ENCODE peak calls at places on chromosomes 5 and 9, in nine cellular contexts. Q, H, P, T, G, L, I, X and F are unnamed samples.

GRCh38 chr9:110088099-110088498 is 119.9 kb downstream of the C9orf152 start:
- DNase-seq in I (no peak), H (no peak), L (peak), Q (no peak), T (no peak), X (no peak), G (no peak), P (no peak), F (no peak)

GRCh38 chr5:16615737-16616535 is 861 bp downstream of the RETREG1 start:
- DNase-seq in P (no peak), G (no peak), Q (no peak), H (no peak), X (no peak), I (no peak), L (no peak), T (no peak), F (no peak)

GRCh38 chr9:87212563-87213154 is 265.4 kb upstream of the GAS1 start:
- DNase-seq in I (peak), L (no peak), X (no peak), Q (no peak), H (no peak), G (no peak), P (peak), T (no peak), F (no peak)

GRCh38 chr5:58635416-58635815 is 52.5 kb downstream of the RAB3C start:
- DNase-seq in P (no peak), L (no peak), T (no peak), X (no peak), H (no peak), G (no peak), I (no peak), Q (no peak), F (no peak)

GRCh38 chr5:127358274-127358673 is 67.7 kb downstream of the MEGF10 start:
- DNase-seq in L (no peak), Q (no peak), T (no peak), P (no peak), I (peak), H (no peak), G (no peak), X (no peak), F (no peak)

GRCh38 chr5:111075520-111075919 is 4.0 kb downstream of the TSLP start:
- DNase-seq in L (no peak), G (no peak), P (no peak), H (no peak), I (peak), X (no peak), T (no peak), Q (no peak), F (no peak)

GRCh38 chr5:38434981-38435710 is 121.3 kb downstream of the LIFR start:
- DNase-seq in H (no peak), T (no peak), I (peak), G (no peak), L (no peak), P (no peak), Q (no peak), X (no peak), F (no peak)

GRCh38 chr5:140131967-140132409 is 6.3 kb downstream of the IGIP start:
- DNase-seq in X (no peak), L (peak), P (peak), T (peak), Q (no peak), I (peak), H (no peak), G (peak), F (no peak)

GRCh38 chr9:34689512-34689911 is 1.6 kb downstream of the CCL19 start:
- DNase-seq in H (no peak), T (no peak), G (no peak), I (no peak), P (no peak), Q (no peak), X (no peak), L (no peak), F (no peak)

GRCh38 chr9:123304340-123304691 is 35.9 kb upstream of the STRBP start:
- DNase-seq in P (no peak), I (no peak), H (no peak), Q (no peak), L (no peak), X (no peak), T (no peak), G (no peak), F (no peak)

GRCh38 chr5:2832394-2832793 is 80.9 kb upstream of the IRX2 start:
- DNase-seq in Q (no peak), I (no peak), P (no peak), X (no peak), G (no peak), L (no peak), H (no peak), T (no peak), F (no peak)

GRCh38 chr5:73902327-73903051 is 276.5 kb downstream of the ARHGEF28 start:
- DNase-seq in X (no peak), L (peak), Q (no peak), I (peak), G (no peak), H (no peak), T (no peak), P (peak), F (no peak)

GRCh38 chr9:74330487-74331214 is 166.5 kb upstream of the RORB start:
- DNase-seq in Q (no peak), I (no peak), G (no peak), L (no peak), P (no peak), T (no peak), H (no peak), X (no peak), F (no peak)

GRCh38 chr5:36066540-36067210 is at the start of gene UGT3A2:
- DNase-seq in G (no peak), L (no peak), I (no peak), P (no peak), Q (no peak), H (no peak), T (no peak), X (no peak), F (no peak)

GRCh38 chr5:167244583-167244982 is 1046.9 kb upstream of the WWC1 start:
- DNase-seq in X (no peak), Q (no peak), G (no peak), P (no peak), T (no peak), H (no peak), I (no peak), L (no peak), F (no peak)

GRCh38 chr5:43729846-43730478 is 127.0 kb downstream of the NNT start:
- DNase-seq in Q (no peak), H (no peak), G (no peak), L (peak), X (no peak), P (no peak), T (no peak), I (peak), F (no peak)

DNA sequence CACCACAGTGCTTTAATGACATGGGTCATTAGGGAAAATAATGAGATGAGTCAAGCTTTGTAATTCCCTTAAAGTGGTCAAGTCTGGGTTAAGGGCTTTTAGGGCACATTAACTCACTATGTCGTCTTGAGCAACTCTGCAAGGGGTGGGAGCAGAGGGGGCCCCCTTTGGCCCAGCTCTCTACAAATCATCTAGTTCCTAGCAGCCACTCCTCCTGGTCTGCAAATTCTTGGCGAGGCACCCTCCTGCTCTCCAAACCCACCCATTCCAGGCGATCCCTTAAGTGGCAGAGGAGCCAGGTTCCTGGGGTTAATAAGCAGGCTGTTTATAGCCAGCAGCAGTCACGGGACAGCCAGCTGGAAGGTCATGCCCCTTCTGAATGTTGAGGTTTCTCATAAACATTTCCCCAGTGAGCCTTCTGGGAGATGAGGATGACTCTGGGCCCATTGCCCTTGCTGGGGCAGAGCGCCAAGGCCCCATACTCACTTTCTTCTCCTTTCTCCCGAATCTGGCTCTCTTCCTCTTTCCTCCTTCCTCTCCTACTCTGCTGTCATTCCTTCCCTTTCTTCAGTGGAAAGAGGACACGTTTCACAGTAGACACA is 14.3 kb upstream of the GPX3 start:
- DNase-seq in P (peak), X (peak), L (no peak), I (no peak), Q (peak), H (peak), G (peak), T (peak), F (no peak)
- H3K27ac ChIP-seq in P (peak), X (peak), L (no peak), I (no peak), Q (peak), H (peak), G (peak), T (no peak), F (no peak)

DNA sequence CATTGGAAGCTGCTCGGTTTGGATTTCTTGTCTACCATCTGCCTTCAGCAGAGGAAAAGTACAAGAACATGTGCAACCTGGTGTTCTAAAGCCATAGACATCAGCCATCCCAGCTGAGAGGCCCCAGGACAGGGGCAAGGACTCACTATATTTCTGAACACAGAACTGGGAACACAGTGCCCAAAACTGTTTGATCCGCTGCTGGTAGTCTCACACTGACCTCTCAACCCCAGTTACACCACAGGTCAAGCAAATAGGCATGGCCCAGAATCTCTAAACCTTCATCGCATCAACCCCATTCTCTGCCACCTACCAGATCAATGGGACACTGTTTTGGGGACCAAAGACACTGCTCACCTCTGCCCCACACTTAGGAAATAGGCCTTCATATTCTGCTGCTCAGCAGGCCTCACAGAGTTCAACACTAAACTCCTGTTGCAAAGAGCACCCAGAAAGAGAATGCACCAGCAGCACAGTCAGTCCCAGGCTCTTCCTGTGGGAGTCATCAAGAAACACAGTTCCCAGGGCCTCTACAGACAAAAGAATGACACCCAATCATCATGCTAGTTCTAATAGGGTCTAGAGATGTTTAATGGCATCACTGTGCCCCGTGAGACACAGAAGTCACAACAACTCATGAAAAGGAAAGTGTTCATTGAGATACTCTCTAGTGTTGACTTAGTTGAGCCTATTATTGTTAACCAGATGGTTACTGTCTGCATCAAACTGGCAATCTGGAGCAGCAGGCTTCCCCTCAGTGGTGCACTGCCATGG is 1.8 kb downstream of the KLHL3 start:
- DNase-seq in I (no peak), X (no peak), L (no peak), T (no peak), G (no peak), P (no peak), H (no peak), Q (no peak), F (no peak)
- H3K27ac ChIP-seq in I (no peak), X (no peak), L (no peak), T (no peak), G (no peak), P (no peak), H (no peak), Q (peak), F (peak)

DNA sequence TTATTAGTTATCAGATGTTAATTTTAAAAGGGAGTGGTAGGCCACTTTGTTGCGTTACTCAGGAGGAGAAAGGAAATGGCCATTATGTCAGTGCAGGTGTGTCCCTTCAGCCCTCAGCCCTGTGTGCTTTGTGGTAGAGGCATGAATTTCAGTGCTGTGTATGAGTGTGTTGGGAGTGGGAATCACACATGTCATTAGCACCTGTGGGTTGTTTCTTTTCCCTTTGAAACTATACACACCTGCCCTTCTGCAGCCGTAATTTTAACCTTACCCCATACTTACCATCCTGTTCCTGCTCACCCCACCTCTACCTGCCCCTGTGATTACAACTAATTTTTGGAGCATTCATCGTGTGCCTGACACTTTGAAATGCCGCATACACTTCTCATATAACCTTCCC is 156.4 kb downstream of the ARHGAP26 start:
- DNase-seq in Q (no peak), G (no peak), L (no peak), I (no peak), H (no peak), P (no peak), T (no peak), X (peak), F (no peak)
- H3K27ac ChIP-seq in Q (peak), G (no peak), L (no peak), I (no peak), H (no peak), P (no peak), T (no peak), X (peak), F (no peak)

GRCh38 chr5:131171276-131171815 is 602 bp downstream of the LYRM7 start:
- DNase-seq in P (no peak), X (no peak), I (no peak), H (no peak), Q (no peak), G (no peak), L (peak), T (no peak), F (peak)
- H3K27ac ChIP-seq in P (peak), X (peak), I (peak), H (peak), Q (peak), G (peak), L (peak), T (no peak), F (peak)

GRCh38 chr5:66993882-66994281 is 202.7 kb downstream of the CD180 start:
- DNase-seq in I (no peak), G (no peak), H (no peak), P (no peak), L (no peak), X (no peak), Q (no peak), T (no peak), F (no peak)

GRCh38 chr5:66993448-66993847 is 203.2 kb downstream of the CD180 start:
- DNase-seq in I (no peak), G (no peak), Q (no peak), X (no peak), H (no peak), T (no peak), L (no peak), P (no peak), F (no peak)

GRCh38 chr5:66994790-66995189 is 201.8 kb downstream of the CD180 start:
- DNase-seq in P (peak), G (no peak), H (no peak), X (no peak), T (no peak), Q (no peak), L (no peak), I (no peak), F (no peak)

GRCh38 chr5:66991746-66992145 is 204.9 kb downstream of the CD180 start:
- DNase-seq in H (no peak), T (no peak), L (no peak), X (no peak), Q (no peak), P (no peak), I (no peak), G (no peak), F (no peak)

DNA sequence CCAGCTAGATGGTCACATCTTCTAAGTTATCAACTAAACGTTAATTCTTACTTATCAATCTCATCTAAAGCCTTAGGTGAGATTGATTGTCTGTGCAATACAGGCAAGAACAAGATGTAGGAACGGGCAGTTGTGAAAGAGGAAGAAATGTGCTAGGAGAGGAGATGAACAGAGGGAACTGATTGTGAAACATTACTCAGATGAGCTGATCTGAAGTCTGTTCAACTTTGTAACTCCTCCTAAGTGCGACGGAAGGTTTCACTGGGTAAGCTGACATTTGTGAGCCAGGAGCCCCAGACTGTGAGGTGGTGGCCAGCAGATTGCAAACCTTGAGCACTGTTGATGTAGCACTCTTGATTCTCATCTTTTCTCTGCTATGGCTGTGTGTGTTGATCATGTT is 204.1 kb downstream of the CD180 start:
- DNase-seq in G (no peak), T (no peak), I (no peak), P (no peak), H (no peak), X (no peak), Q (no peak), L (no peak), F (no peak)
- H3K27ac ChIP-seq in G (no peak), T (no peak), I (no peak), P (no peak), H (no peak), X (no peak), Q (no peak), L (no peak), F (no peak)

GRCh38 chr5:124456244-124456643 is 290.2 kb downstream of the ZNF608 start:
- DNase-seq in G (no peak), L (no peak), X (no peak), T (no peak), P (no peak), H (no peak), I (peak), Q (no peak), F (no peak)
- H3K27ac ChIP-seq in G (no peak), L (no peak), X (no peak), T (no peak), P (no peak), H (no peak), I (no peak), Q (no peak), F (no peak)

GRCh38 chr9:38066167-38066906 is 2.7 kb downstream of the SHB start:
- DNase-seq in L (no peak), Q (no peak), T (no peak), P (peak), I (no peak), G (no peak), X (peak), H (no peak), F (no peak)
- H3K27ac ChIP-seq in L (no peak), Q (peak), T (peak), P (peak), I (peak), G (peak), X (peak), H (peak), F (no peak)